ENCODE peak calls at places on chromosomes 4 and X, in four cellular contexts. S, Q, R and W are unnamed samples.

GRCh38 chrX:19670321-19670750 is 155.0 kb upstream of the MAP3K15 start:
- DNase-seq in R (no peak), Q (peak), S (no peak), W (no peak)

GRCh38 chr4:88159137-88159725 is 792 bp upstream of the ABCG2 start:
- DNase-seq in R (no peak), S (peak), Q (no peak), W (no peak)

GRCh38 chr4:98539299-98539698 is 119.1 kb downstream of the TSPAN5 start:
- DNase-seq in R (no peak), Q (no peak), S (no peak), W (no peak)

GRCh38 chr4:142274137-142274536 is 572.0 kb downstream of the INPP4B start:
- DNase-seq in R (no peak), Q (peak), S (no peak), W (no peak)

GRCh38 chr4:31692407-31692940 is 972.3 kb downstream of the PCDH7 start:
- DNase-seq in R (no peak), S (no peak), Q (no peak), W (no peak)

GRCh38 chr4:16194199-16194598 is 32.1 kb downstream of the TAPT1 start:
- DNase-seq in R (no peak), S (no peak), Q (no peak), W (no peak)

GRCh38 chr4:189773909-189774308 is 166.8 kb upstream of the FRG1 start:
- DNase-seq in R (no peak), S (no peak), Q (no peak), W (no peak)

GRCh38 chr4:116099596-116099995 is 985.8 kb downstream of the TRAM1L1 start:
- DNase-seq in Q (no peak), S (no peak), R (no peak), W (no peak)

GRCh38 chr4:89290727-89291126 is 16.9 kb downstream of the GPRIN3 start:
- DNase-seq in S (no peak), Q (no peak), R (no peak), W (no peak)

GRCh38 chr4:1570291-1571164 is 113.6 kb downstream of the FAM53A start:
- DNase-seq in S (no peak), R (no peak), Q (no peak), W (no peak)

GRCh38 chrX:13614154-13614553 is 38.8 kb upstream of the TCEANC start:
- DNase-seq in R (no peak), Q (no peak), S (no peak), W (no peak)

GRCh38 chr4:41873380-41874295 is 61.6 kb upstream of the TMEM33 start:
- DNase-seq in Q (no peak), R (no peak), S (no peak), W (no peak)

GRCh38 chrX:103367502-103367901 is 8.8 kb upstream of the BEX3 start:
- DNase-seq in R (no peak), S (no peak), Q (no peak), W (no peak)

GRCh38 chr4:38531126-38531737 is 132.8 kb upstream of the KLF3 start:
- DNase-seq in S (no peak), Q (peak), R (no peak), W (peak)

GRCh38 chr4:6227412-6228157 is 27.2 kb upstream of the JAKMIP1 start:
- DNase-seq in S (no peak), Q (no peak), R (peak), W (no peak)

GRCh38 chr4:8854016-8854415 is 17.6 kb downstream of the HMX1 start:
- DNase-seq in Q (no peak), R (no peak), S (no peak), W (no peak)

GRCh38 chr4:121822796-121823504 is 733 bp downstream of the CCNA2 start:
- DNase-seq in S (peak), Q (no peak), R (peak), W (no peak)

GRCh38 chr4:49002931-49003330 is 16.9 kb downstream of the CWH43 start:
- DNase-seq in S (no peak), Q (no peak), R (no peak), W (no peak)

GRCh38 chr4:151417766-151418376 is 8.9 kb downstream of the FHIP1A start:
- DNase-seq in Q (no peak), R (no peak), S (no peak), W (no peak)

GRCh38 chr4:112704991-112705845 is 68.3 kb downstream of the LARP7 start:
- DNase-seq in R (no peak), S (peak), Q (peak), W (peak)

GRCh38 chr4:3722446-3723231 is 43.5 kb upstream of the ADRA2C start:
- DNase-seq in S (no peak), Q (no peak), R (no peak), W (no peak)

GRCh38 chrX:76253432-76253831 is 80.6 kb downstream of the PBDC1 start:
- DNase-seq in S (peak), R (no peak), Q (peak), W (peak)

GRCh38 chrX:126770179-126770578 is 49.4 kb upstream of the PRR32 start:
- DNase-seq in S (peak), Q (no peak), R (no peak), W (no peak)

GRCh38 chrX:106612403-106612789 is 618 bp downstream of the RADX start:
- DNase-seq in R (no peak), Q (no peak), S (no peak), W (no peak)

GRCh38 chrX:45006002-45006800 is 133.2 kb downstream of the KDM6A start:
- DNase-seq in Q (no peak), R (no peak), S (peak), W (no peak)

GRCh38 chr4:67909910-67910905 is 26.4 kb upstream of the TMPRSS11D start:
- DNase-seq in S (no peak), Q (no peak), R (no peak), W (peak)

GRCh38 chr4:124262211-124263179 is 450.0 kb downstream of the ANKRD50 start:
- DNase-seq in Q (peak), S (peak), R (no peak), W (peak)

GRCh38 chr4:38424171-38424871 is 239.7 kb upstream of the KLF3 start:
- DNase-seq in Q (no peak), R (no peak), S (no peak), W (no peak)

GRCh38 chr4:100695039-100695654 is 177.3 kb upstream of the EMCN start:
- DNase-seq in Q (no peak), S (no peak), R (no peak), W (no peak)

GRCh38 chr4:37805091-37805490 is 21.4 kb upstream of the PGM2 start:
- DNase-seq in Q (no peak), R (no peak), S (no peak), W (no peak)

GRCh38 chr4:89640620-89641366 is 196.2 kb downstream of the SNCA start:
- DNase-seq in Q (peak), S (peak), R (no peak), W (peak)

GRCh38 chr4:73832651-73833237 is 3.7 kb upstream of the CXCL6 start:
- DNase-seq in Q (no peak), R (no peak), S (no peak), W (no peak)